ENCODE peak calls at places on chromosomes 6 and 20, in nine cellular contexts. I is cardiac muscle cell; V is IMR-90; L is HL-60; J is dorsolateral prefrontal cortex; D is mammary epithelial cell; Q is small intestine; G is effector memory CD4-positive, alpha-beta T cell; C is sigmoid colon. W is an unnamed sample. For H3K27me3, the result is how much of the 10 kb centered on the place peaks cover.

GRCh38 chr6:81996414-81996813 is 243.9 kb upstream of the TENT5A start:
- DNase-seq in Q (no peak), J (no peak), V (peak), I (peak), L (no peak), C (no peak), D (peak), G (no peak), W (peak)

GRCh38 chr6:157317129-157317814 is 6.0 kb downstream of the TMEM242 start:
- DNase-seq in L (peak), C (peak), D (peak), G (no peak), J (no peak), Q (peak), I (peak), V (peak), W (peak)

GRCh38 chr6:38413097-38413800 is 226.5 kb downstream of the BTBD9 start:
- DNase-seq in Q (no peak), L (no peak), C (peak), J (peak), D (no peak), V (no peak), I (no peak), G (no peak), W (no peak)

GRCh38 chr6:156885562-156885961 is 108.4 kb downstream of the ARID1B start:
- DNase-seq in J (no peak), Q (no peak), L (no peak), D (no peak), V (no peak), C (no peak), G (no peak), I (no peak), W (no peak)

GRCh38 chr6:35262596-35262995 is 3.1 kb downstream of the ZNF76 start:
- DNase-seq in J (no peak), D (no peak), I (peak), C (peak), V (peak), Q (no peak), G (no peak), L (no peak), W (no peak)

GRCh38 chr6:31479151-31479932 is 18.6 kb upstream of the MICB start:
- DNase-seq in D (no peak), C (peak), G (no peak), Q (no peak), I (no peak), V (no peak), J (no peak), L (no peak), W (no peak)

GRCh38 chr6:143536461-143536865 is 24.9 kb upstream of the FUCA2 start:
- DNase-seq in I (peak), L (peak), J (peak), D (peak), G (peak), Q (peak), V (peak), C (no peak), W (no peak)

GRCh38 chr6:33723576-33724085 is 12.1 kb upstream of the UQCC2 start:
- DNase-seq in Q (no peak), I (no peak), D (no peak), C (no peak), L (no peak), V (no peak), J (no peak), G (no peak), W (no peak)

GRCh38 chr6:33621396-33622388 is 570 bp downstream of the ITPR3 start:
- DNase-seq in V (no peak), C (peak), I (no peak), Q (peak), L (no peak), D (peak), G (peak), J (no peak), W (no peak)

GRCh38 chr20:14729390-14729789 is 392.0 kb upstream of the FLRT3 start:
- DNase-seq in V (no peak), Q (no peak), J (no peak), D (no peak), L (no peak), I (no peak), C (no peak), G (no peak), W (no peak)

GRCh38 chr20:18224968-18225568 is 63.3 kb upstream of the ZNF133 start:
- DNase-seq in L (no peak), C (no peak), J (peak), V (peak), Q (peak), G (no peak), D (peak), I (peak), W (peak)

GRCh38 chr20:50304501-50304856 is 113.8 kb downstream of the CEBPB start:
- DNase-seq in G (no peak), Q (no peak), D (no peak), V (peak), L (no peak), C (peak), J (no peak), I (peak), W (no peak)

GRCh38 chr20:58244517-58245030 is 16.1 kb upstream of the ANKRD60 start:
- DNase-seq in V (no peak), J (no peak), G (no peak), Q (no peak), C (no peak), L (no peak), D (no peak), I (no peak), W (no peak)

GRCh38 chr6:70108230-70108629 is 194.7 kb downstream of the COL9A1 start:
- DNase-seq in V (peak), D (peak), I (peak), L (no peak), Q (peak), J (no peak), C (no peak), G (no peak), W (peak)

GRCh38 chr20:34037767-34038166 is 44.1 kb downstream of the RALY start:
- DNase-seq in D (no peak), I (peak), C (no peak), V (peak), G (no peak), Q (no peak), L (no peak), J (no peak), W (no peak)

GRCh38 chr20:15475483-15475882 is 1097.8 kb downstream of the KIF16B start:
- DNase-seq in C (no peak), V (no peak), G (no peak), I (no peak), L (no peak), J (peak), D (peak), Q (peak), W (no peak)

GRCh38 chr6:108561742-108562502 is 1.2 kb downstream of the FOXO3 start:
- DNase-seq in V (peak), Q (peak), D (peak), J (peak), C (peak), I (no peak), L (peak), G (no peak), W (no peak)

GRCh38 chr6:40962241-40962640 is 76.8 kb downstream of the UNC5CL start:
- DNase-seq in C (no peak), I (peak), G (no peak), J (no peak), Q (no peak), L (no peak), V (peak), D (peak), W (peak)

GRCh38 chr6:44715188-44715587 is 327.7 kb downstream of the CDC5L start:
- DNase-seq in G (no peak), C (no peak), D (no peak), J (no peak), V (no peak), I (no peak), Q (no peak), L (no peak), W (no peak)

GRCh38 chr6:134724653-134725340 is 225.1 kb downstream of the ALDH8A1 start:
- DNase-seq in V (peak), Q (no peak), D (no peak), L (no peak), G (no peak), J (no peak), I (no peak), C (no peak), W (peak)

GRCh38 chr6:154606457-154606856 is 96.0 kb upstream of the CNKSR3 start:
- DNase-seq in C (no peak), G (peak), Q (no peak), I (peak), L (no peak), D (peak), J (no peak), V (no peak), W (no peak)

GRCh38 chr20:13452470-13453124 is 186.1 kb downstream of the TASP1 start:
- DNase-seq in J (no peak), Q (peak), I (no peak), L (no peak), V (no peak), G (no peak), C (no peak), D (no peak), W (no peak)

GRCh38 chr6:12892201-12892600 is 175.6 kb downstream of the PHACTR1 start:
- DNase-seq in G (no peak), C (no peak), J (no peak), L (no peak), V (no peak), I (no peak), Q (no peak), D (no peak), W (no peak)

GRCh38 chr6:12150812-12151432 is 138.8 kb downstream of the HIVEP1 start:
- DNase-seq in J (no peak), G (no peak), L (peak), I (no peak), C (no peak), V (no peak), D (no peak), Q (peak), W (no peak)

GRCh38 chr20:23765578-23765977 is 14.8 kb upstream of the CST1 start:
- DNase-seq in L (no peak), J (no peak), G (no peak), Q (no peak), I (no peak), D (no peak), V (no peak), C (no peak), W (no peak)

GRCh38 chr6:15628499-15629131 is 34.2 kb downstream of the DTNBP1 start:
- DNase-seq in I (peak), D (peak), Q (no peak), L (peak), V (peak), G (no peak), C (no peak), J (no peak), W (peak)

GRCh38 chr20:54148947-54149764 is 24.6 kb downstream of the CYP24A1 start:
- DNase-seq in D (peak), V (no peak), J (no peak), Q (peak), I (peak), G (no peak), L (no peak), C (no peak), W (no peak)

GRCh38 chr6:101110814-101111213 is 229.7 kb upstream of the ASCC3 start:
- DNase-seq in I (no peak), C (no peak), V (peak), L (no peak), Q (no peak), J (no peak), D (no peak), G (no peak), W (no peak)

GRCh38 chr6:170075659-170076223 is 215.1 kb downstream of the DLL1 start:
- DNase-seq in D (no peak), I (no peak), J (peak), V (no peak), C (no peak), G (no peak), Q (no peak), L (no peak), W (no peak)

GRCh38 chr6:127956260-127956888 is 55.5 kb upstream of the THEMIS start:
- DNase-seq in Q (no peak), V (no peak), J (no peak), G (no peak), C (no peak), I (no peak), L (no peak), D (peak), W (no peak)

GRCh38 chr20:35796556-35796955 is 24.7 kb downstream of the PHF20 start:
- DNase-seq in Q (no peak), I (peak), V (peak), D (no peak), L (peak), J (no peak), C (no peak), G (no peak), W (no peak)

GRCh38 chr20:45218133-45218532 is 3.0 kb upstream of the SEMG2 start:
- DNase-seq in Q (no peak), D (peak), L (no peak), V (no peak), G (no peak), C (no peak), I (no peak), J (no peak), W (no peak)

GRCh38 chr20:19275630-19276071 is 63.2 kb downstream of the SLC24A3 start:
- DNase-seq in J (no peak), V (no peak), I (peak), D (no peak), G (no peak), L (no peak), Q (peak), C (peak), W (no peak)

GRCh38 chr6:137165375-137166246 is 7.8 kb downstream of the IL22RA2 start:
- DNase-seq in D (peak), G (peak), I (peak), L (peak), C (no peak), V (no peak), J (no peak), Q (peak), W (no peak)

GRCh38 chr6:12348530-12349511 is 58.7 kb downstream of the EDN1 start:
- DNase-seq in G (no peak), L (no peak), I (peak), V (peak), D (peak), C (no peak), J (no peak), Q (peak), W (peak)

GRCh38 chr6:127279815-127280214 is 13.2 kb downstream of the RNF146 start:
- DNase-seq in L (no peak), J (no peak), G (no peak), D (no peak), C (no peak), I (no peak), V (no peak), Q (no peak), W (no peak)

GRCh38 chr6:152271681-152272464 is 365.3 kb downstream of the SYNE1 start:
- DNase-seq in L (no peak), D (peak), V (peak), G (no peak), Q (no peak), J (no peak), I (peak), C (no peak), W (peak)

GRCh38 chr20:49335456-49335855 is 57.6 kb upstream of the ZNFX1 start:
- DNase-seq in C (no peak), Q (no peak), D (no peak), L (no peak), G (no peak), V (no peak), J (no peak), I (no peak), W (no peak)

GRCh38 chr6:14499804-14500203 is 382.2 kb downstream of the CD83 start:
- DNase-seq in Q (no peak), V (peak), L (no peak), I (peak), C (no peak), G (no peak), D (peak), J (no peak), W (peak)

GRCh38 chr20:32234135-32234808 is 26.6 kb downstream of the POFUT1 start:
- DNase-seq in D (no peak), I (no peak), L (peak), V (no peak), J (no peak), C (no peak), G (no peak), Q (no peak), W (no peak)

GRCh38 chr20:32230707-32231106 is 23.0 kb downstream of the POFUT1 start:
- DNase-seq in I (no peak), J (no peak), V (no peak), Q (no peak), L (no peak), D (no peak), C (no peak), G (no peak), W (no peak)

GRCh38 chr20:32231245-32231644 is 23.6 kb downstream of the POFUT1 start:
- DNase-seq in D (no peak), G (no peak), I (no peak), Q (no peak), V (peak), C (no peak), J (no peak), L (no peak), W (peak)

GRCh38 chr20:32232487-32232886 is 24.8 kb downstream of the POFUT1 start:
- DNase-seq in C (no peak), G (no peak), Q (no peak), D (no peak), V (no peak), I (no peak), L (no peak), J (no peak), W (no peak)

GRCh38 chr20:32231847-32232246 is 24.2 kb downstream of the POFUT1 start:
- DNase-seq in Q (peak), C (no peak), G (peak), V (peak), D (no peak), J (no peak), L (peak), I (peak), W (peak)
- H3K27ac ChIP-seq in Q (peak), C (no peak), G (peak), V (no peak), D (no peak), J (no peak), L (peak), I (no peak), W (no peak)

GRCh38 chr6:1380625-1381396 is 8.6 kb upstream of the FOXF2 start:
- DNase-seq in L (no peak), J (no peak), Q (no peak), C (no peak), V (no peak), D (no peak), G (no peak), I (no peak), W (no peak)

GRCh38 chr6:1381397-1382330 is 7.7 kb upstream of the FOXF2 start:
- DNase-seq in J (peak), D (no peak), C (no peak), Q (peak), L (no peak), I (peak), G (peak), V (no peak), W (no peak)

GRCh38 chr6:1382883-1383728 is 6.3 kb upstream of the FOXF2 start:
- DNase-seq in J (no peak), L (no peak), D (no peak), G (no peak), Q (no peak), C (no peak), V (no peak), I (no peak), W (no peak)

GRCh38 chr6:1383729-1384548 is 5.4 kb upstream of the FOXF2 start:
- DNase-seq in G (no peak), D (no peak), C (no peak), Q (no peak), I (no peak), J (no peak), L (no peak), V (no peak), W (no peak)

DNA sequence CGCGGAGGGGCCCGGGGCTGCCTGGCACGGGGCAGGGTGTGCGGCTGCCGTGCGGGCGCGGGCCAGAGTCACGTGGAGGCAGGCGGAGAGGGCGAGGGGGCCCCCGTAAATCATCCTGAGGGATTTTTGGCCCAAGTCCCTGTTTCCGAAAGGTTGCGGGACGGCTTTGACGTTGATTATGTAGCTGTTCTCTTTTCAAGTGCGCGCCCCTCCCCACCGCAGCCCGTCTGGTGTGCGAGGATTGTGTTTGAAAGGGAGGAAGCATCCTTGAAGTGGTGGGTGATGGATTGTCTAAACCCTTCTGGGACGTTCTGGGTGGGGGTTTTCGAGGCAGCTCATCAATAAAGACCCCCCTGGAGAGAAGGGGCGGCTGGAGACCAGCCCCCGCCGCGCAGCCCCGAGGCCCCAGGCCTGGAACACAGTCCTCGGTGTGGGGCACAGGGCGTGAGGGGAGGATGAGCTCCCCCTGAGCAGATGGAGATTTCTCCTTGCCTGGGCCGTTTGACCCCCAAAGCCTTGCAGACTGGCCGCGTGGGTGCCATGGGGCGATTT is 7.0 kb upstream of the FOXF2 start:
- DNase-seq in C (no peak), J (no peak), I (no peak), Q (no peak), G (no peak), V (no peak), D (no peak), L (no peak), W (no peak)
- H3K4me3 ChIP-seq in C (peak), J (peak), I (no peak), Q (no peak), G (peak), V (no peak), D (no peak), L (no peak), W (no peak)

GRCh38 chr20:62772994-62773858 is 23.0 kb upstream of the MRGBP start:
- DNase-seq in L (peak), D (peak), C (no peak), G (no peak), V (peak), I (peak), J (no peak), Q (no peak), W (no peak)
- H3K27me3 ChIP-seq in L (under half), D (under half), C (under half), G (under half), V (under half), I (under half), J (under half), Q (under half), W (under half)

DNA sequence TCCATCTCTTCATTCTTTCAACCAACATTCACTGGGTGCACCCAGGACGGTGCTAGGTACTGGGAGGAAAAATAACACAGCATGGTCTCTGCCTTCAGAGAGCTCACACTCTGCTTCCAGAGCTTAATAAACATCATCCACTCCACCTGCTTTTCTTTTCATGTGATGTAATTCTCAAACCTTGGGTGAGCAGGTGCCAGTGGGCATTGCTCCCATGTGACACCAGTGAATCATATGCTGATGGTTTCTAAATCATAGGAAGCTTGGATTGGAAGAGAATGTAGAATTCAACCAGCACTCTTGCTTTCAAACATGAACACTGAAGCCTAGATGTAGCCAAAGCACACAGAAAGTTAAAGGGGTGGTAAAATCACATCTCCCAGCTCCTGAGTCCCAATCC is 189.8 kb downstream of the FOXA2 start:
- DNase-seq in G (no peak), I (no peak), C (no peak), Q (no peak), V (no peak), J (no peak), L (no peak), D (peak), W (no peak)
- H3K27ac ChIP-seq in G (no peak), I (no peak), C (no peak), Q (no peak), V (no peak), J (no peak), L (no peak), D (no peak), W (no peak)

GRCh38 chr20:61161649-61162210 is 90.3 kb upstream of the CDH4 start:
- DNase-seq in J (no peak), I (no peak), G (no peak), C (no peak), Q (no peak), L (no peak), V (no peak), D (no peak), W (no peak)

GRCh38 chr20:61162506-61162905 is 89.6 kb upstream of the CDH4 start:
- DNase-seq in L (no peak), G (no peak), J (no peak), I (no peak), V (no peak), Q (no peak), C (no peak), D (no peak), W (no peak)

GRCh38 chr20:61159940-61160688 is 91.9 kb upstream of the CDH4 start:
- DNase-seq in J (no peak), L (no peak), D (no peak), C (no peak), G (no peak), I (no peak), V (no peak), Q (no peak), W (no peak)

GRCh38 chr20:61163027-61163426 is 89.0 kb upstream of the CDH4 start:
- DNase-seq in D (no peak), C (no peak), L (no peak), V (no peak), Q (no peak), G (no peak), I (no peak), J (no peak), W (no peak)

DNA sequence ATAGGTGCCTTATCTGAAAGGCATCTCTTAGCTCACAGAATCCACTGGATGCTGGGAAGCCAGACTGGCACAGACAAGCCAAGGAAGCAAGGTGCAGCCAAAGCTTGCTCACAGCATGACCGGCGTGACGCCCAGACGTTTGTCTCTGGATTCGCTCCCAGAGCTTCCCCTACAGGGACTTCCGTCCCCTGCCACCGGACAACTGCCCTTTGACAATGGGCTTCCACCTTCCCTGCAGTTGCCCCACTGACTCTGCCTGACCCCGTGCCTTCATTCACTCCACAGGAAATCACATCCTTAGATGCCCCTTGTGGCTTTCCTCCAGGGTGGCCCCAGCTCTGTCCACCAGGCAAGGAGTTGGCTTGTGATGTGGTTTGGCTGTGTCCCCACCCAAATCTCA is 94.8 kb upstream of the CDH4 start:
- DNase-seq in Q (no peak), I (no peak), J (no peak), C (no peak), V (no peak), D (no peak), L (no peak), G (no peak), W (no peak)
- H3K4me3 ChIP-seq in Q (no peak), I (no peak), J (no peak), C (no peak), V (no peak), D (no peak), L (no peak), G (no peak), W (no peak)